ENCODE peak calls at places on chromosomes 16 and 17, in four cellular contexts. One of them, this sample, is unnamed. For H3K9me3, the result is how much of the 10 kb centered on the place peaks cover.

GRCh38 chr16:75372236-75372856 is 61.0 kb downstream of the CFDP1 start:
- DNase-seq in OCI-LY7: no peak
- DNase-seq in body of pancreas: no peak
- DNase-seq in Peyer's patch: no peak
- DNase-seq in this sample: no peak

GRCh38 chr16:27547134-27547533 is 2.6 kb downstream of the GTF3C1 start:
- DNase-seq in OCI-LY7: no peak
- DNase-seq in body of pancreas: peak
- DNase-seq in Peyer's patch: peak
- DNase-seq in this sample: no peak

GRCh38 chr16:60123387-60124023 is 1389.4 kb upstream of the GOT2 start:
- DNase-seq in OCI-LY7: no peak
- DNase-seq in body of pancreas: no peak
- DNase-seq in Peyer's patch: no peak
- DNase-seq in this sample: no peak

GRCh38 chr17:15185625-15185991 is 79.5 kb downstream of the PMP22 start:
- DNase-seq in OCI-LY7: no peak
- DNase-seq in body of pancreas: peak
- DNase-seq in Peyer's patch: no peak
- DNase-seq in this sample: no peak

GRCh38 chr16:74766729-74767128 is 7.9 kb downstream of the FA2H start:
- DNase-seq in OCI-LY7: no peak
- DNase-seq in body of pancreas: no peak
- DNase-seq in Peyer's patch: peak
- DNase-seq in this sample: no peak

GRCh38 chr16:66977341-66978113 is 10.9 kb upstream of the CES4A start:
- DNase-seq in OCI-LY7: peak
- DNase-seq in body of pancreas: peak
- DNase-seq in Peyer's patch: peak
- DNase-seq in this sample: peak

GRCh38 chr17:29589524-29590260 is at the start of gene GIT1:
- DNase-seq in OCI-LY7: peak
- DNase-seq in body of pancreas: peak
- DNase-seq in Peyer's patch: peak
- DNase-seq in this sample: peak

GRCh38 chr17:27945333-27945616 is 52.1 kb upstream of the LYRM9 start:
- DNase-seq in OCI-LY7: no peak
- DNase-seq in body of pancreas: no peak
- DNase-seq in Peyer's patch: no peak
- DNase-seq in this sample: no peak

GRCh38 chr17:72771734-72772133 is 320.8 kb downstream of the SLC39A11 start:
- DNase-seq in OCI-LY7: peak
- DNase-seq in body of pancreas: no peak
- DNase-seq in Peyer's patch: no peak
- DNase-seq in this sample: no peak

GRCh38 chr17:16940116-16940881 is 31.6 kb downstream of the TNFRSF13B start:
- DNase-seq in OCI-LY7: no peak
- DNase-seq in body of pancreas: no peak
- DNase-seq in Peyer's patch: peak
- DNase-seq in this sample: no peak

GRCh38 chr17:70296456-70296855 is 127.1 kb downstream of the KCNJ2 start:
- DNase-seq in OCI-LY7: no peak
- DNase-seq in body of pancreas: no peak
- DNase-seq in Peyer's patch: no peak
- DNase-seq in this sample: no peak

DNA sequence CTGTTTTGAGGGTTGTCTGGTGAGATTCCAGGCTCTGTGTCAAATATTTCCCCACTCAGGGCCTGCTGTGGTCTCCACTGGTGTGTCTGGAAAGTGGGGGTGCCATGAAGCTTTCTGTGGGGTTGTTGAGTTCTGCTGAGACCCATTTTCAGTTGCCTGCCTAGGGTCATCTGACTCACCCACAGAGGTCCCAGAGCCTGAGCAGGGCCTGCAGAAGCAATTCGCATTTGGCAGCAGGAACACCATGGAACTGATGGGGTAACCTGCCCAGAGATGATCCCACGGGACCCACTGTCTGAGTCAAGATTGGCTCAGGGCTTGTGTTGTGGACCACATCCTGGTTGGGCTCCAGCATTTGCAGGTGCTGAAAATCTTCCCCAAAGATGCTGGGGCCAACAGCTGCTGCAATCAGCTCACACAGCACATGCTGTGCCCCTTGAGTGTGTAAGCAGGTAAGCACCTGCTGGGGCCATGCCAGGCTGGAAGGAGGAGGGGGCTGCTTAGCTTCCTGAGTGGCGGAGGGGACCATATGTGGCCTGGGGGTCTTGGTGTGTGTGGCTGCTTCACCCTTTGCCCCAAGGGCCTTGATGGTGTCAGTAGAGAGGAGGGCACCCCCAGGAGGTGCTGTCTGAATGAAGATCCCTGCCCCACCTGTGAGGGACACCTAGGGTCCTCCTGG is 1726.1 kb downstream of the TP53TG3F start:
- DNase-seq in OCI-LY7: no peak
- DNase-seq in body of pancreas: no peak
- DNase-seq in Peyer's patch: no peak
- DNase-seq in this sample: no peak
- H3K9me3 ChIP-seq in OCI-LY7: under half
- H3K9me3 ChIP-seq in body of pancreas: under half
- H3K9me3 ChIP-seq in Peyer's patch: under half
- H3K9me3 ChIP-seq in this sample: under half

DNA sequence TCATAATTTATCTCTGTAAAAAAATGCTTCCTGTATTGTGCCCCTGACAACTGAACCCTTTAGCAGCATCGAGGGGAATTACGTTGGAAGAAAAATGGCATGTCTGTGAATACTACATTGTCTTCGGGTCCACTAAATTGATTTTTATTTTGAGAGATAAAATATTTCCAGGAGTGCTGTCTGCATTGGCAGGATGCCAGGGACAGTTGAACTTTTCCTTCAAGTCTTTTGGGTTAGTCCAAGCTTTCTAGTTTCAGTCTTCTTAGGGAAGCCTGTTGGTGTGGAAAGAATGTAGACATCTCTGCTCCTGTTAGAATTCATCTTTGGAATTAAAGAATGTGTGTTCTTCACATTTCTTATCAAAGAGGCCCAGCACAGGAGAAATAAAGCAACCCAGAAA is 557.9 kb downstream of the TMEM114 start:
- DNase-seq in OCI-LY7: no peak
- DNase-seq in body of pancreas: no peak
- DNase-seq in Peyer's patch: no peak
- DNase-seq in this sample: no peak
- H3K27ac ChIP-seq in OCI-LY7: no peak
- H3K27ac ChIP-seq in body of pancreas: no peak
- H3K27ac ChIP-seq in Peyer's patch: no peak
- H3K27ac ChIP-seq in this sample: no peak

DNA sequence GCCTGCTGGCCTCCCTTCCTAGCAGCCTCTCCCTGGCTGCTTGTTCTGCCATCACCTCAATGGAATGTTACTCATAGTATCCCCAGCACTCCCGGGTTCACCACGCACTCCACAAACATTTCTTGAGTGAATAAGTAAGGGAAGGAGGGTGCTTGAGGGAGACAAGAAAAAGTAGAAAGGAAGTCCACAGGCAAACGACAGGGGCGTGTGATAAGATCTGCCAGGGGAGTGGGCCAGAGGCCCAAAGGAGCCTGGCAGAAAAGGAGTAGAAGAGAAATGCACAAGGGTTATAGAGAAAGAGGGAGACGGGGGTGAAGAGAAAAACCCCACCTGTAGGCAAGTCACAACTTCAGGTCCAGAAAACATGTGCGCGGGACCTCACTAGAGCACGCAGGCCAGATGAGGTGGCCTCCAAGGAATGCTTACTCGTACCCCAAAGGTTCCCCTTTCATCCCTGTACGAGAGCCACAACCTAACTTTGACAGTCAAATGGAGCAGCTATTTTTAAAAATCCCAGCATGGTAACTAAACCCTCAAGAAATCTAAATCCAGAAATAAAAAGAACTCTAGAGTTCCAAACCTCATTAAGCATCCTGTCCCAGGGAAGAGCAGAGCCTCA is 6.6 kb downstream of the ZDHHC7 start:
- DNase-seq in OCI-LY7: no peak
- DNase-seq in body of pancreas: no peak
- DNase-seq in Peyer's patch: no peak
- DNase-seq in this sample: no peak
- H3K4me3 ChIP-seq in OCI-LY7: no peak
- H3K4me3 ChIP-seq in body of pancreas: no peak
- H3K4me3 ChIP-seq in Peyer's patch: no peak
- H3K4me3 ChIP-seq in this sample: no peak

GRCh38 chr16:68577352-68577853 is 38.3 kb downstream of the ZFP90 start:
- DNase-seq in OCI-LY7: no peak
- DNase-seq in body of pancreas: no peak
- DNase-seq in Peyer's patch: no peak
- DNase-seq in this sample: no peak

GRCh38 chr16:68574479-68574878 is 35.4 kb downstream of the ZFP90 start:
- DNase-seq in OCI-LY7: no peak
- DNase-seq in body of pancreas: no peak
- DNase-seq in Peyer's patch: no peak
- DNase-seq in this sample: no peak

DNA sequence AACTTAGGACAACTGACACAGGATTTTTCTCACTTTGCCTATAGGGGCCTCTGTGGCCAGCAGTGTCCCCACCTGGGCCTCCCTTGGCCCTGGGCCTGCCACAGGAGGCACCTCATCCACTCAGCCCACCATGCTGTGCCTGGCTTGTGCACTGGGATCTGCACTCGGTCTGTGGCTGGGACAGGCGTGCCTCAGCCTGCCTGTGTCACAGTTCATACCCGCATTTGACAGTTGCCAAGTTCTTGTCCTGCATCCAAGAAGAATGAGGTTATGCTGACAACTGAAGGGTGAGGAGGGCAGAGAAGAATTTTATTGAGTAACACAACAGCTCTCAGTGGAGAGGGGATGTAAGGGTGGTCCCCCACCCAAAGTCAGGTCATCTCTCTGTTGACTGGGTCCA is 36.0 kb downstream of the ZFP90 start:
- DNase-seq in OCI-LY7: no peak
- DNase-seq in body of pancreas: no peak
- DNase-seq in Peyer's patch: no peak
- DNase-seq in this sample: no peak
- H3K9me3 ChIP-seq in OCI-LY7: under half
- H3K9me3 ChIP-seq in body of pancreas: under half
- H3K9me3 ChIP-seq in Peyer's patch: under half
- H3K9me3 ChIP-seq in this sample: under half

DNA sequence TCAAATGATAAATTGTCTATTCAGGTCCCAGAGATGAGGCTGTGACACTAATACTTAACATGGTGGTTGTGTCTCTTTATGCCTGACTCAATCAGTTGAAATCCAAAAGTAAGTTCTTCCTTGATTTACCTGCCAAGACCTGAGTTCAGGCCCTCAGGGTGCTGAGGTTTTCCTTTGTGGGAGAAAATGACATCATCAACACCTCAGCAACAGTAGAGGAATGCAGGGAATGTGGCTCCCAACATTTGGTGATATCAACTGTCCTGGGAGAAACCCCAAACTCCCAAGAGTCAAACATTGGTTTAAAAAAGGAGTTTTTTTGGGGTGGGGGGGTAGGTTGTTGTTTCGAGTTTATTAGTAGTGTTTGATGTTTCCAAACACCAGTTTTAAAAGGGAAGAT is 14.7 kb downstream of the RNF43 start:
- DNase-seq in OCI-LY7: no peak
- DNase-seq in body of pancreas: no peak
- DNase-seq in Peyer's patch: no peak
- DNase-seq in this sample: no peak
- H3K27ac ChIP-seq in OCI-LY7: no peak
- H3K27ac ChIP-seq in body of pancreas: no peak
- H3K27ac ChIP-seq in Peyer's patch: no peak
- H3K27ac ChIP-seq in this sample: no peak

GRCh38 chr16:79018952-79019506 is 581.5 kb downstream of the MAF start:
- DNase-seq in OCI-LY7: no peak
- DNase-seq in body of pancreas: no peak
- DNase-seq in Peyer's patch: no peak
- DNase-seq in this sample: no peak
- H3K4me3 ChIP-seq in OCI-LY7: no peak
- H3K4me3 ChIP-seq in body of pancreas: no peak
- H3K4me3 ChIP-seq in Peyer's patch: no peak
- H3K4me3 ChIP-seq in this sample: no peak

DNA sequence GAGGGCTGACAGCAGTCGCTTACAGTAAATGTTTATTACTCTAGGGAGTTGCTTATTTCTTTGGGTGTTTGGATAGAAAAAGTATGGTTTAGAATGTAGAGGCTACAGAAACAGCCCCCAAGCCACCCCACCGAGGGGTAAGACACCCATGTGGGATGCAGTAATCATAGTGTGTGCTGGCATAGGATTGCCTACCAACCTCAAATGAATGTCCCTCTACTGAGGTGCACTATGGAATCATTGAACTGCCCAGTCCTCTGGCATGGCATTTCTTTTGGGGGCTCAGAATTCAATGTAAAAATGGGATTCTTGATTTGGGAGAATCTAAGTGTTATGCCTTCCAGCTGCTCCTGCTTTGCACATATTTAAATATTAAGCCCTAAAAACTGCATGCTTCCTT is 46.8 kb downstream of the ZNF267 start:
- DNase-seq in OCI-LY7: no peak
- DNase-seq in body of pancreas: no peak
- DNase-seq in Peyer's patch: no peak
- DNase-seq in this sample: no peak
- H3K9me3 ChIP-seq in OCI-LY7: half or more
- H3K9me3 ChIP-seq in body of pancreas: under half
- H3K9me3 ChIP-seq in Peyer's patch: under half
- H3K9me3 ChIP-seq in this sample: under half